ENCODE peak calls at places on chromosomes 11 and 22, in eight cellular contexts. C, R, F, L, U, B, T and N are unnamed samples.

GRCh38 chr11:125994509-125994908 is 48.7 kb downstream of the VSIG10L2 start:
- DNase-seq in C (no peak), R (no peak), F (no peak), L (no peak), U (no peak), B (no peak), T (no peak), N (no peak)

GRCh38 chr11:94857337-94857736 is 89.2 kb downstream of the AMOTL1 start:
- DNase-seq in C (no peak), R (no peak), F (no peak), L (no peak), U (no peak), B (no peak), T (no peak), N (no peak)

GRCh38 chr22:42321908-42322561 is 51.6 kb upstream of the TCF20 start:
- DNase-seq in C (no peak), R (no peak), F (peak), L (no peak), U (no peak), B (no peak), T (peak), N (no peak)

GRCh38 chr22:19755722-19756287 is 4.8 kb upstream of the TBX1 start:
- DNase-seq in C (no peak), R (no peak), F (no peak), L (no peak), U (no peak), B (peak), T (no peak), N (no peak)

GRCh38 chr11:45332486-45332934 is 46.4 kb upstream of the SYT13 start:
- DNase-seq in C (peak), R (peak), F (peak), L (peak), U (peak), B (peak), T (peak), N (no peak)

GRCh38 chr22:29060251-29060650 is 1.4 kb downstream of the C22orf31 start:
- DNase-seq in C (no peak), R (no peak), F (no peak), L (no peak), U (no peak), B (no peak), T (no peak), N (no peak)

GRCh38 chr11:65885231-65885630 is 3.0 kb downstream of the FIBP start:
- DNase-seq in C (no peak), R (no peak), F (no peak), L (no peak), U (no peak), B (no peak), T (no peak), N (no peak)

GRCh38 chr22:40482391-40482790 is 112.0 kb downstream of the SGSM3 start:
- DNase-seq in C (no peak), R (no peak), F (no peak), L (no peak), U (no peak), B (no peak), T (no peak), N (peak)

GRCh38 chr11:116840224-116840745 is 2.9 kb upstream of the APOA1 start:
- DNase-seq in C (peak), R (peak), F (no peak), L (peak), U (no peak), B (no peak), T (peak), N (no peak)
- H3K4me2 ChIP-seq in C (no peak), R (no peak), F (no peak), L (no peak), U (no peak), B (no peak), T (no peak), N (no peak)

GRCh38 chr22:23815781-23816551 is 22.8 kb downstream of the DERL3 start:
- DNase-seq in C (no peak), R (no peak), F (no peak), L (no peak), U (no peak), B (peak), T (no peak), N (no peak)
- H3K9ac ChIP-seq in C (no peak), R (no peak), F (no peak), L (no peak), U (no peak), B (no peak), T (no peak), N (no peak)

DNA sequence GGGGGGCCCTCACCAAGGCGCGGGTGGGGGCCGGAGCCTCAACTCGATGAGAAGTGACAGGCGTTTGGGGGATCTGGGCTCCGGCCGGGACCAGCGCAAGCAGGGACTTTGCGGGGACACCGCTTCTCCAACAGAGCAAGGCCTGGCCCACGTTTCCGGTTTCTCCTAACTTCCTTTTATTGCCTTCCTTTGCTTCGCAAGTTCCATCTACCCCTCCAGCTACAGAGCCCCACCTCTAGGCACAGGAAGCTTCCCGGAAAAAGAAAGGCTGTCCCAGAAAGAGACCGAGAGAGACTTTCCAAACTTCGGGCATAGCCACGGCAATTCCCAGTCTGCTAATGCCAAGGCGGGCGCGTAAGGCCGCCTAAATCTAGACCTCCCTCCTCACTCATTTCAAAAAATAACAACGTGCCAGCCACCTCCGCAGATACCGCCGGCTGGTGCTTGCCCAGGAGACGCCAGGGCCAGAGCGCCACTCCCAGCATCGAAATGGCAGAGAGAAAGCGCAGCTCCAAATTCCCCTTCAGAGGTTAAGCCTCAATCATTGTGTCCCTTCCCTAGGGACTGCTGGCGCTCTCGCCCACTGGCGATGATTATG is 6.6 kb downstream of the PAX6 start:
- DNase-seq in C (peak), R (no peak), F (no peak), L (no peak), U (no peak), B (peak), T (peak), N (no peak)
- H3K4me2 ChIP-seq in C (peak), R (no peak), F (no peak), L (no peak), U (peak), B (no peak), T (peak), N (no peak)

GRCh38 chr22:38314140-38314991 is 2.9 kb downstream of the CSNK1E start:
- DNase-seq in C (no peak), R (peak), F (peak), L (peak), U (no peak), B (no peak), T (peak), N (no peak)
- H3K9ac ChIP-seq in C (peak), R (peak), F (peak), L (peak), U (peak), B (peak), T (peak), N (peak)

DNA sequence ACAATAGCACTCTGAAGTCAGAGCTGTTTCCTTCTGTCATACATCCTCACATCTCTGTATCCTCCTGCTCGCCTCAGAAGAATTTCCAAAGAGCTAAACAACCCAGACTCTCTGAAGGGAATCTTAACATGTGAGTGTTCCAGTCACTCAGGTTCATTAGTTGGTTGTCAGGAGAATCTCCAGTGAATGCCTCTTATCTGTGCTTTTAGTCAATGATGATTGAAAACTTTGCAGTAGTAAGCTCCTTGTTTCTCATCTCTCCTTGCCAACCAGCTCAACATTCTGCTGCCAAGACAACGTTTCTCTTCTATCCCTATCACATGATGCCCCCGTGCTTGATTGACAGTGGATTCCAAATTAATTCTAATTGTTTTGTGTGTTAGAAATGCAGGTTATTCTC is 195.5 kb downstream of the C11orf91 start:
- DNase-seq in C (no peak), R (no peak), F (no peak), L (peak), U (no peak), B (no peak), T (no peak), N (no peak)
- H3K4me2 ChIP-seq in C (no peak), R (no peak), F (no peak), L (no peak), U (no peak), B (no peak), T (no peak), N (no peak)